ENCODE peak calls at places on chromosomes 1 and 21, in four cellular contexts. One of them, this sample, is unnamed.

GRCh38 chr1:110040548-110040947 is 6.1 kb downstream of the STRIP1 start:
- DNase-seq in H1: no peak
- DNase-seq in neuronal stem cell: no peak
- DNase-seq in mesenchymal stem cell: no peak
- DNase-seq in this sample: no peak

GRCh38 chr1:43974443-43975248 is at the start of gene ATP6V0B:
- DNase-seq in neuronal stem cell: peak; percentile 89
- DNase-seq in H1: peak; percentile 69
- DNase-seq in mesenchymal stem cell: peak; percentile 94
- DNase-seq in this sample: peak; percentile 96

GRCh38 chr1:1510912-1511532 is 940 bp upstream of the ATAD3A start:
- DNase-seq in mesenchymal stem cell: peak; percentile 35
- DNase-seq in neuronal stem cell: peak; percentile 17
- DNase-seq in H1: peak; percentile 33
- DNase-seq in this sample: no peak

GRCh38 chr1:20255666-20256065 is 35.0 kb upstream of the VWA5B1 start:
- DNase-seq in neuronal stem cell: no peak
- DNase-seq in H1: no peak
- DNase-seq in mesenchymal stem cell: peak; percentile 69
- DNase-seq in this sample: peak; percentile 39

GRCh38 chr1:29364101-29364678 is 127.9 kb downstream of the PTPRU start:
- DNase-seq in neuronal stem cell: no peak
- DNase-seq in mesenchymal stem cell: no peak
- DNase-seq in H1: no peak
- DNase-seq in this sample: no peak

GRCh38 chr1:35085421-35085820 is 6.2 kb downstream of the ZMYM1 start:
- DNase-seq in H1: no peak
- DNase-seq in mesenchymal stem cell: no peak
- DNase-seq in neuronal stem cell: no peak
- DNase-seq in this sample: no peak

GRCh38 chr1:48674641-48675040 is 102.0 kb downstream of the BEND5 start:
- DNase-seq in neuronal stem cell: no peak
- DNase-seq in mesenchymal stem cell: no peak
- DNase-seq in H1: no peak
- DNase-seq in this sample: no peak

GRCh38 chr1:225319951-225320350 is 107.9 kb downstream of the LBR start:
- DNase-seq in H1: no peak
- DNase-seq in mesenchymal stem cell: no peak
- DNase-seq in neuronal stem cell: no peak
- DNase-seq in this sample: no peak

GRCh38 chr1:1004420-1004779 is 4.5 kb upstream of the HES4 start:
- DNase-seq in H1: no peak
- DNase-seq in neuronal stem cell: no peak
- DNase-seq in mesenchymal stem cell: no peak
- DNase-seq in this sample: no peak

GRCh38 chr1:3928622-3929021 is 28.6 kb upstream of the C1orf174 start:
- DNase-seq in mesenchymal stem cell: no peak
- DNase-seq in neuronal stem cell: no peak
- DNase-seq in H1: no peak
- DNase-seq in this sample: no peak

GRCh38 chr1:204110894-204111633 is 38.1 kb downstream of the SOX13 start:
- DNase-seq in mesenchymal stem cell: no peak
- DNase-seq in H1: no peak
- DNase-seq in neuronal stem cell: no peak
- DNase-seq in this sample: peak; percentile 95

GRCh38 chr1:119308806-119309205 is 59.8 kb upstream of the HAO2 start:
- DNase-seq in mesenchymal stem cell: no peak
- DNase-seq in H1: no peak
- DNase-seq in neuronal stem cell: no peak
- DNase-seq in this sample: no peak

GRCh38 chr1:155218854-155219591 is 10.5 kb downstream of the MTX1 start:
- DNase-seq in mesenchymal stem cell: peak; percentile 62
- DNase-seq in neuronal stem cell: no peak
- DNase-seq in H1: no peak
- DNase-seq in this sample: peak; percentile 53
- H3K4me3 ChIP-seq in mesenchymal stem cell: peak overlapping the region; percentile 61
- H3K4me3 ChIP-seq in neuronal stem cell: no peak overlapping the region
- H3K4me3 ChIP-seq in H1: no peak overlapping the region
- H3K4me3 ChIP-seq in this sample: no peak overlapping the region

GRCh38 chr1:40171036-40171435 is 9.8 kb downstream of the RLF start:
- DNase-seq in mesenchymal stem cell: no peak
- DNase-seq in neuronal stem cell: no peak
- DNase-seq in H1: no peak
- DNase-seq in this sample: no peak

GRCh38 chr1:40162791-40163441 is 1.7 kb downstream of the RLF start:
- DNase-seq in H1: no peak
- DNase-seq in neuronal stem cell: no peak
- DNase-seq in mesenchymal stem cell: peak; percentile 62
- DNase-seq in this sample: no peak

GRCh38 chr1:40161888-40162397 is 756 bp downstream of the RLF start:
- DNase-seq in mesenchymal stem cell: no peak
- DNase-seq in neuronal stem cell: no peak
- DNase-seq in H1: no peak
- DNase-seq in this sample: no peak

DNA sequence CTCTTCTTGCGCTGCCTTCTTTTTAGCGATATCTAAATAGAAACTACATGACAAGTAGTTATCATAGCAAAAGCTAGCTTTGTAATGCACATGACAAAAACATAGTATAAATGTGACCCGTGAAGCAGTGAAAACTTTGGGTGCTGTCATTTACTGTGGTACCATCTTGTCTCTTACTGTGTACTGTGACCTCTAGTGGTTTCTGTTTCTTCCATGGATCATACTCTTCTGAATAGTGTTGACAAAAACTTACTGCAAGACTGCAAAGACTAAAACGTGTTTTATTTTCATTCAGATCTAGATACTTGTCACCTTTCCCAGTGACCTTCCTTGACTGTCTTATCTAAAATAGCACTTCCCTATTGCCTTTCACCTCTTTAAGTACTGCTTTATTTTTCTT is 6.1 kb downstream of the RLF start:
- DNase-seq in H1: no peak
- DNase-seq in neuronal stem cell: no peak
- DNase-seq in mesenchymal stem cell: no peak
- DNase-seq in this sample: no peak
- H2BK12ac ChIP-seq in H1: no peak overlapping the region
- H2BK12ac ChIP-seq in neuronal stem cell: no peak overlapping the region
- H2BK12ac ChIP-seq in mesenchymal stem cell: no peak overlapping the region
- H2BK12ac ChIP-seq in this sample: no peak overlapping the region

GRCh38 chr1:8024329-8024728 is 1.8 kb downstream of the ERRFI1 start:
- DNase-seq in mesenchymal stem cell: peak; percentile 13
- DNase-seq in neuronal stem cell: no peak
- DNase-seq in H1: no peak
- DNase-seq in this sample: no peak

GRCh38 chr1:8023995-8024313 is 2.2 kb downstream of the ERRFI1 start:
- DNase-seq in mesenchymal stem cell: peak; percentile 21
- DNase-seq in H1: no peak
- DNase-seq in neuronal stem cell: no peak
- DNase-seq in this sample: no peak

GRCh38 chr1:8021676-8022266 is 4.3 kb downstream of the ERRFI1 start:
- DNase-seq in neuronal stem cell: no peak
- DNase-seq in H1: no peak
- DNase-seq in mesenchymal stem cell: peak; percentile 39
- DNase-seq in this sample: no peak

GRCh38 chr1:8022395-8023286 is 3.5 kb downstream of the ERRFI1 start:
- DNase-seq in neuronal stem cell: no peak
- DNase-seq in H1: no peak
- DNase-seq in mesenchymal stem cell: peak; percentile 24
- DNase-seq in this sample: no peak

GRCh38 chr1:8023287-8023994 is 2.7 kb downstream of the ERRFI1 start:
- DNase-seq in mesenchymal stem cell: peak; percentile 11
- DNase-seq in H1: no peak
- DNase-seq in neuronal stem cell: no peak
- DNase-seq in this sample: no peak
- H3K23ac ChIP-seq in mesenchymal stem cell: no peak overlapping the region
- H3K23ac ChIP-seq in H1: no peak overlapping the region
- H3K23ac ChIP-seq in neuronal stem cell: no peak overlapping the region
- H3K23ac ChIP-seq in this sample: peak overlapping the region; percentile 24

DNA sequence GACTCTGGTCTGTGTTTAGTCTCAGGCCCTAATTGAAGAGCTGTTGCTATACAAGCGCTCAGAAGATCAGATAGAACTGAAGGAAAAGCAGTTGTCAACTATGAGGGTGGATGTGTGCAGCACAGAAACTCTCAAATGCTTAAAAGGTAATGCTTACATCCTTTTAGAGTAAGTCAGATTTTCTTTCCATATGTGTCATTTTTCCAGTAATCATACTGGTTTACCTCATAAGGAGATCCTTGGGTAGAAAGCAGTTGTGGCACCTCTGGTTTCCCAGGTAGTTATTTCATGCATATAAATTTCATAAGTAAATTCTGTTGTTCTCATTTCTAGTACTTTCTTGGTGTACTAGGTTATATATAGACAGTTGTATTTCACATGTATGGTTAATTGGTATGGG is 43.0 kb upstream of the TARS2 start:
- DNase-seq in neuronal stem cell: no peak
- DNase-seq in mesenchymal stem cell: no peak
- DNase-seq in H1: no peak
- DNase-seq in this sample: no peak
- H3K4me3 ChIP-seq in neuronal stem cell: no peak overlapping the region
- H3K4me3 ChIP-seq in mesenchymal stem cell: no peak overlapping the region
- H3K4me3 ChIP-seq in H1: no peak overlapping the region
- H3K4me3 ChIP-seq in this sample: no peak overlapping the region

GRCh38 chr1:156111355-156111962 is 3.1 kb upstream of the LMNA start:
- DNase-seq in neuronal stem cell: no peak
- DNase-seq in H1: no peak
- DNase-seq in mesenchymal stem cell: no peak
- DNase-seq in this sample: no peak

GRCh38 chr1:156113263-156114004 is 1.1 kb upstream of the LMNA start:
- DNase-seq in mesenchymal stem cell: no peak
- DNase-seq in H1: no peak
- DNase-seq in neuronal stem cell: no peak
- DNase-seq in this sample: no peak

GRCh38 chr1:156110252-156110651 is 4.3 kb upstream of the LMNA start:
- DNase-seq in mesenchymal stem cell: no peak
- DNase-seq in H1: no peak
- DNase-seq in neuronal stem cell: no peak
- DNase-seq in this sample: no peak

GRCh38 chr1:156114101-156114918 is at the start of gene LMNA:
- DNase-seq in mesenchymal stem cell: peak; percentile 97
- DNase-seq in H1: no peak
- DNase-seq in neuronal stem cell: no peak
- DNase-seq in this sample: peak; percentile 74

GRCh38 chr1:156112276-156113137 is 2.0 kb upstream of the LMNA start:
- DNase-seq in neuronal stem cell: no peak
- DNase-seq in H1: no peak
- DNase-seq in mesenchymal stem cell: no peak
- DNase-seq in this sample: no peak
- H2BK12ac ChIP-seq in neuronal stem cell: no peak overlapping the region
- H2BK12ac ChIP-seq in H1: peak overlapping the region; percentile 60
- H2BK12ac ChIP-seq in mesenchymal stem cell: peak overlapping the region; percentile 86
- H2BK12ac ChIP-seq in this sample: peak overlapping the region; percentile 16

GRCh38 chr21:43574741-43575465 is 84.4 kb downstream of the HSF2BP start:
- DNase-seq in H1: no peak
- DNase-seq in neuronal stem cell: no peak
- DNase-seq in mesenchymal stem cell: no peak
- DNase-seq in this sample: no peak

GRCh38 chr21:43573921-43574320 is 85.4 kb downstream of the HSF2BP start:
- DNase-seq in H1: no peak
- DNase-seq in mesenchymal stem cell: no peak
- DNase-seq in neuronal stem cell: no peak
- DNase-seq in this sample: no peak

GRCh38 chr21:43575466-43575841 is 83.8 kb downstream of the HSF2BP start:
- DNase-seq in H1: no peak
- DNase-seq in neuronal stem cell: no peak
- DNase-seq in mesenchymal stem cell: peak; percentile 48
- DNase-seq in this sample: no peak

GRCh38 chr21:43578677-43579313 is 80.5 kb downstream of the HSF2BP start:
- DNase-seq in mesenchymal stem cell: no peak
- DNase-seq in neuronal stem cell: no peak
- DNase-seq in H1: no peak
- DNase-seq in this sample: no peak
- H3K23ac ChIP-seq in mesenchymal stem cell: no peak overlapping the region
- H3K23ac ChIP-seq in neuronal stem cell: no peak overlapping the region
- H3K23ac ChIP-seq in H1: no peak overlapping the region
- H3K23ac ChIP-seq in this sample: no peak overlapping the region

GRCh38 chr1:6447818-6448748 is 17.9 kb downstream of the TNFRSF25 start:
- DNase-seq in neuronal stem cell: no peak
- DNase-seq in H1: peak; percentile 60
- DNase-seq in mesenchymal stem cell: no peak
- DNase-seq in this sample: no peak
- H3K4me3 ChIP-seq in neuronal stem cell: peak overlapping the region; percentile 59
- H3K4me3 ChIP-seq in H1: peak overlapping the region; percentile 42
- H3K4me3 ChIP-seq in mesenchymal stem cell: no peak overlapping the region
- H3K4me3 ChIP-seq in this sample: no peak overlapping the region

DNA sequence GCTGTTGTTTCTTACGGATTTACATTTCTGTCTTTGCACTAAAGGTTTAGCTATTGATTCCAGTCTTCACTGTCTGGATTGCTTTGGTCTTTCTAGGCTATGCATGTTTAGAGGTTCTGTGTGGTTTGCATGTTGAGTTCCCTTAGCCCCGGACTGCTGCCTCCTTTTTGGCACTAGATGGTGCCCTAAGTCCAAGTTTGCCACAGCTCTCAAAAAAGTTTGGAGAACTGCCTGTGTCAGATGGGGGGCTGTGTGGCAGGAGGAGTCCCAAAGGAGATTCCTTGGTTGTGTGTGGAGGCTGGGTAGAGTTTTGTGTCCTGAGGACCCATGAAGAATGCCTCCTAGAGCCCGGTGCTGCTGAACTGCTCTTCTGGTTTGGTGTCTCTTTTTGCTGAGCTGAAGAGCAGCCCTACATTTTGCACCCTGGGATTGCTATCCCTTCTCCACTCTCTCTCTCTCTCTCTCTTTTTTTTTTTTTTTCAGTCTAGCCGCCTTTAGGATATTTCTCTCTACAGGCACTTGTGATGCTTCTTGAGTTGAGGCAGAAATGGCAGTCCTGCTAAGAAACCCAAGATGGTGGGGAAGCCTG is 74.4 kb downstream of the PTGS2 start:
- DNase-seq in mesenchymal stem cell: peak; percentile 71
- DNase-seq in neuronal stem cell: peak; percentile 50
- DNase-seq in H1: peak; percentile 41
- DNase-seq in this sample: peak; percentile 9
- H2BK12ac ChIP-seq in mesenchymal stem cell: no peak overlapping the region
- H2BK12ac ChIP-seq in neuronal stem cell: no peak overlapping the region
- H2BK12ac ChIP-seq in H1: no peak overlapping the region
- H2BK12ac ChIP-seq in this sample: no peak overlapping the region